ENCODE peak calls at places on chromosomes 16 and 17, in six cellular contexts. I is midbrain; V is fibroblast of pulmonary artery; Z is activated CD8-positive, alpha-beta memory T cell treated with anti-CD3 and anti-CD28 coated beads for 4 hours; K is T-helper 22 cell; N is naive B cell. S is an unnamed sample.

GRCh38 chr17:49456172-49456965 is 38.7 kb upstream of the NGFR start:
- DNase-seq in N (no peak), V (peak; percentile 91), Z (no peak), I (no peak), K (no peak), S (peak; percentile 62)

GRCh38 chr16:23739516-23739915 is 15.3 kb upstream of the CHP2 start:
- DNase-seq in N (no peak), I (no peak), Z (no peak), K (no peak), V (no peak), S (no peak)

GRCh38 chr16:2664522-2665096 is 17.7 kb upstream of the KCTD5 start:
- DNase-seq in Z (no peak), N (no peak), V (no peak), I (no peak), K (no peak), S (no peak)

GRCh38 chr17:75032896-75033294 is 13.9 kb downstream of the ATP5PD start:
- DNase-seq in K (no peak), N (no peak), I (no peak), Z (no peak), V (peak; percentile 29), S (no peak)

GRCh38 chr16:50396770-50397525 is 28.2 kb upstream of the BRD7 start:
- DNase-seq in N (no peak), Z (no peak), K (no peak), V (no peak), I (no peak), S (no peak)

GRCh38 chr16:13306153-13306552 is 404.8 kb downstream of the SHISA9 start:
- DNase-seq in Z (no peak), V (no peak), K (no peak), N (no peak), I (no peak), S (no peak)

GRCh38 chr17:79721993-79722671 is 8.6 kb upstream of the ENPP7 start:
- DNase-seq in K (no peak), I (no peak), V (no peak), N (no peak), Z (no peak), S (no peak)

GRCh38 chr16:67939507-67940435 is 3.1 kb upstream of the PSMB10 start:
- DNase-seq in K (no peak), I (no peak), N (no peak), Z (no peak), V (no peak), S (no peak)

GRCh38 chr17:42780816-42781638 is 617 bp downstream of the WNK4 start:
- DNase-seq in N (no peak), K (no peak), I (no peak), V (no peak), Z (no peak), S (no peak)

GRCh38 chr16:81623365-81624102 is 155.6 kb upstream of the PLCG2 start:
- DNase-seq in Z (peak; percentile 41), N (peak; percentile 24), I (peak; percentile 56), K (peak; percentile 20), V (peak; percentile 68), S (peak; percentile 59)

GRCh38 chr17:31424944-31425582 is 33.6 kb downstream of the RAB11FIP4 start:
- DNase-seq in N (no peak), Z (no peak), I (no peak), K (no peak), V (no peak), S (peak; percentile 18)

GRCh38 chr17:29116652-29117439 is 63.4 kb downstream of the MYO18A start:
- DNase-seq in N (peak; percentile 57), Z (peak; percentile 54), V (peak; percentile 72), I (peak; percentile 57), K (peak; percentile 39), S (peak; percentile 47)

GRCh38 chr16:17231972-17232371 is 238.8 kb downstream of the XYLT1 start:
- DNase-seq in Z (no peak), N (no peak), K (no peak), V (no peak), I (no peak), S (no peak)

GRCh38 chr17:19238167-19238505 is 970 bp downstream of the EPN2 start:
- DNase-seq in N (peak; percentile 9), I (peak; percentile 42), V (no peak), Z (no peak), K (no peak), S (no peak)

GRCh38 chr16:49116873-49117272 is 164.8 kb downstream of the CBLN1 start:
- DNase-seq in I (no peak), N (no peak), V (no peak), Z (no peak), K (no peak), S (no peak)

GRCh38 chr17:44088254-44088653 is 17.7 kb downstream of the G6PC3 start:
- DNase-seq in Z (no peak), I (no peak), K (no peak), V (no peak), N (no peak), S (no peak)

GRCh38 chr16:17970366-17970765 is 366.2 kb downstream of the NPIPA8 start:
- DNase-seq in I (no peak), Z (no peak), K (no peak), V (no peak), N (no peak), S (no peak)

GRCh38 chr17:74606050-74606449 is 14.0 kb upstream of the CD300LD start:
- DNase-seq in K (no peak), N (no peak), Z (no peak), V (no peak), I (no peak), S (no peak)

GRCh38 chr17:59838196-59838911 is 54.4 kb downstream of the TUBD1 start:
- DNase-seq in K (no peak), N (no peak), V (peak; percentile 66), I (no peak), Z (no peak), S (no peak)

GRCh38 chr16:27649021-27649420 is 99.1 kb downstream of the KATNIP start:
- DNase-seq in I (no peak), K (no peak), Z (no peak), V (no peak), N (no peak), S (no peak)

GRCh38 chr17:80872011-80872929 is 119.4 kb upstream of the CHMP6 start:
- DNase-seq in Z (no peak), I (no peak), V (no peak), K (no peak), N (no peak), S (no peak)

GRCh38 chr17:30780343-30780742 is 44.1 kb downstream of the CRLF3 start:
- DNase-seq in I (no peak), N (no peak), K (no peak), V (no peak), Z (no peak), S (no peak)

GRCh38 chr16:85490971-85491771 is 122.0 kb upstream of the GSE1 start:
- DNase-seq in V (no peak), Z (no peak), K (no peak), N (peak; percentile 14), I (no peak), S (no peak)

GRCh38 chr17:14330492-14330920 is 29.6 kb downstream of the HS3ST3B1 start:
- DNase-seq in Z (no peak), N (no peak), I (no peak), V (peak; percentile 64), K (no peak), S (peak; percentile 66)

GRCh38 chr17:68383443-68384321 is 73.6 kb downstream of the WIPI1 start:
- DNase-seq in V (peak; percentile 93), Z (no peak), K (no peak), N (no peak), I (no peak), S (peak; percentile 97)

GRCh38 chr17:53626286-53626685 is 196.4 kb upstream of the KIF2B start:
- DNase-seq in N (no peak), K (no peak), V (peak; percentile 58), Z (no peak), I (no peak), S (no peak)

GRCh38 chr17:62895256-62895649 is 70.8 kb upstream of the TANC2 start:
- DNase-seq in I (no peak), N (no peak), V (no peak), K (no peak), Z (no peak), S (no peak)

GRCh38 chr17:34401165-34401564 is 38.1 kb upstream of the CCL1 start:
- DNase-seq in V (no peak), Z (no peak), I (no peak), K (no peak), N (no peak), S (no peak)

GRCh38 chr17:38921756-38922411 is 3.5 kb upstream of the LASP1NB start:
- DNase-seq in Z (no peak), V (no peak), K (no peak), I (no peak), N (no peak), S (no peak)

GRCh38 chr16:68286153-68287074 is 22.1 kb downstream of the SLC7A6 start:
- DNase-seq in K (no peak), I (no peak), N (peak; percentile 58), Z (no peak), V (no peak), S (no peak)

GRCh38 chr16:83914091-83914710 is 15.3 kb downstream of the MLYCD start:
- DNase-seq in K (no peak), V (no peak), I (no peak), N (no peak), Z (no peak), S (no peak)

GRCh38 chr16:24255446-24256352 is at the start of gene CACNG3:
- DNase-seq in K (peak; percentile 7), I (peak; percentile 44), V (peak; percentile 23), N (peak; percentile 40), Z (no peak), S (peak; percentile 9)

GRCh38 chr17:49576121-49576905 is 642 bp downstream of the NXPH3 start:
- DNase-seq in I (peak; percentile 36), N (no peak), V (peak; percentile 42), Z (no peak), K (no peak), S (peak; percentile 51)

GRCh38 chr17:27547301-27547683 is 83.7 kb upstream of the LGALS9 start:
- DNase-seq in I (no peak), V (no peak), N (no peak), Z (no peak), K (no peak), S (no peak)

GRCh38 chr17:38779965-38780752 is 19.2 kb downstream of the PIP4K2B start:
- DNase-seq in V (no peak), N (no peak), I (no peak), K (no peak), Z (no peak), S (no peak)

GRCh38 chr16:3454093-3454492 is 10.6 kb downstream of the NAA60 start:
- DNase-seq in N (no peak), K (no peak), V (no peak), I (no peak), Z (no peak), S (no peak)

GRCh38 chr17:57881143-57881542 is 31.3 kb upstream of the MRPS23 start:
- DNase-seq in K (no peak), V (peak; percentile 68), Z (no peak), I (no peak), N (no peak), S (peak; percentile 74)

GRCh38 chr16:83952940-83953795 is at the start of gene OSGIN1:
- DNase-seq in I (peak; percentile 87), Z (peak; percentile 36), V (peak; percentile 96), N (peak; percentile 9), K (no peak), S (peak; percentile 95)

GRCh38 chr17:82440377-82440981 is 10.1 kb downstream of the CYBC1 start:
- DNase-seq in K (no peak), I (no peak), Z (no peak), V (no peak), N (peak; percentile 31), S (no peak)

GRCh38 chr16:28935924-28936783 is 4.4 kb downstream of the CD19 start:
- DNase-seq in V (peak; percentile 77), I (peak; percentile 32), Z (peak; percentile 57), N (peak; percentile 80), K (peak; percentile 63), S (peak; percentile 76)